ENCODE peak calls at places on chromosomes 12 and 14, in eight cellular contexts. K is HepG2, S is GM23338, U is K562, A is upper lobe of left lung, N is GM12878, G is HCT116, B is Panc1. X is an unnamed sample. For H3K4me1, the result is how much of the 10 kb centered on the place peaks cover.

GRCh38 chr12:4975574-4975973 is 65.9 kb downstream of the KCNA1 start:
- ATAC-seq in B (no peak), N (no peak), G (no peak), K (peak), A (peak), U (peak), S (peak), X (no peak)

GRCh38 chr14:77618381-77618780 is 1.9 kb upstream of the SPTLC2 start:
- ATAC-seq in K (no peak), B (no peak), S (no peak), G (no peak), A (no peak), U (no peak), N (no peak), X (no peak)

GRCh38 chr14:103626150-103626850 is 2.7 kb upstream of the KLC1 start:
- ATAC-seq in B (no peak), G (no peak), K (peak), S (no peak), U (no peak), N (no peak), A (no peak), X (no peak)

GRCh38 chr12:54125950-54126695 is 62.7 kb downstream of the SMUG1 start:
- ATAC-seq in G (no peak), K (peak), A (peak), N (peak), B (peak), U (peak), S (peak), X (peak)

GRCh38 chr12:46921048-46921753 is 95.4 kb upstream of the SLC38A4 start:
- ATAC-seq in A (no peak), G (no peak), K (peak), N (peak), U (no peak), S (no peak), B (no peak), X (no peak)

GRCh38 chr12:76698316-76698715 is 65.6 kb upstream of the ZDHHC17 start:
- ATAC-seq in S (no peak), U (no peak), G (no peak), N (no peak), A (no peak), B (no peak), K (no peak), X (no peak)

GRCh38 chr12:116370004-116370404 is 92.5 kb upstream of the MED13L start:
- ATAC-seq in A (peak), B (no peak), G (no peak), U (no peak), K (no peak), N (no peak), S (no peak), X (peak)

GRCh38 chr12:12622418-12622817 is 10.7 kb downstream of the CREBL2 start:
- ATAC-seq in B (no peak), U (no peak), S (no peak), N (peak), K (no peak), A (peak), G (no peak), X (no peak)

GRCh38 chr14:75138492-75138891 is 11.6 kb upstream of the NEK9 start:
- ATAC-seq in U (no peak), K (no peak), B (no peak), S (no peak), N (peak), A (peak), G (no peak), X (no peak)

GRCh38 chr12:68373836-68374314 is 41.7 kb upstream of the MDM1 start:
- ATAC-seq in K (no peak), G (no peak), S (no peak), B (peak), A (peak), N (peak), U (no peak), X (no peak)

GRCh38 chr12:53391667-53392244 is 11.8 kb downstream of the SP1 start:
- ATAC-seq in U (no peak), G (no peak), S (no peak), N (no peak), K (no peak), B (no peak), A (no peak), X (no peak)

GRCh38 chr12:132873724-132874123 is 13.7 kb downstream of the CHFR start:
- ATAC-seq in A (no peak), K (no peak), N (no peak), G (no peak), B (no peak), U (no peak), S (no peak), X (no peak)

GRCh38 chr14:85532981-85533820 is 3.3 kb downstream of the FLRT2 start:
- ATAC-seq in A (peak), U (no peak), S (peak), G (no peak), B (peak), N (no peak), K (peak), X (peak)

GRCh38 chr12:106978035-106978800 is 8.7 kb downstream of the MTERF2 start:
- ATAC-seq in A (no peak), K (no peak), U (peak), S (no peak), N (no peak), G (no peak), B (no peak), X (no peak)

GRCh38 chr14:33922125-33922524 is 28.7 kb downstream of the EGLN3 start:
- ATAC-seq in G (no peak), S (peak), A (no peak), N (no peak), U (no peak), K (no peak), B (no peak), X (no peak)

GRCh38 chr12:69682136-69682755 is 16.9 kb downstream of the BEST3 start:
- ATAC-seq in U (no peak), B (no peak), K (no peak), G (no peak), S (no peak), A (no peak), N (no peak), X (no peak)

GRCh38 chr14:67919259-67919658 is 99.7 kb downstream of the RAD51B start:
- ATAC-seq in K (no peak), A (no peak), S (no peak), G (no peak), B (no peak), N (no peak), U (no peak), X (no peak)

GRCh38 chr12:11601647-11602046 is 47.8 kb upstream of the ETV6 start:
- ATAC-seq in N (peak), B (no peak), S (no peak), G (no peak), K (no peak), A (no peak), U (no peak), X (no peak)

GRCh38 chr12:115404761-115405470 is 720.9 kb upstream of the TBX3 start:
- ATAC-seq in U (no peak), S (no peak), N (no peak), K (no peak), B (no peak), G (no peak), A (peak), X (no peak)

GRCh38 chr12:46893429-46893828 is 67.6 kb upstream of the SLC38A4 start:
- ATAC-seq in G (no peak), S (no peak), N (no peak), U (no peak), B (no peak), K (no peak), A (no peak), X (no peak)

GRCh38 chr14:65566820-65567522 is 154.4 kb downstream of the FUT8 start:
- ATAC-seq in G (no peak), N (peak), K (no peak), A (no peak), S (no peak), U (no peak), B (no peak), X (no peak)

GRCh38 chr14:67187210-67187609 is 2.0 kb upstream of the GARIN2 start:
- ATAC-seq in S (no peak), N (no peak), B (peak), G (peak), U (no peak), A (peak), K (peak), X (no peak)

GRCh38 chr14:93970967-93971634 is 5.3 kb downstream of the ASB2 start:
- ATAC-seq in N (peak), A (no peak), U (no peak), B (peak), K (peak), S (no peak), G (no peak), X (no peak)

GRCh38 chr12:12976366-12976765 is 23.7 kb downstream of the HEBP1 start:
- ATAC-seq in N (no peak), G (no peak), B (no peak), A (peak), S (no peak), U (no peak), K (no peak), X (peak)

GRCh38 chr12:18352312-18352711 is 91.0 kb downstream of the PIK3C2G start:
- ATAC-seq in A (no peak), B (no peak), K (no peak), U (no peak), S (no peak), G (no peak), N (no peak), X (no peak)

GRCh38 chr12:118166946-118167345 is 31.0 kb downstream of the PEBP1 start:
- ATAC-seq in K (no peak), B (no peak), G (no peak), S (no peak), U (no peak), N (peak), A (no peak), X (no peak)

GRCh38 chr12:70007687-70008086 is 182.7 kb downstream of the MYRFL start:
- ATAC-seq in B (no peak), U (no peak), K (no peak), A (no peak), N (no peak), G (no peak), S (no peak), X (no peak)

GRCh38 chr12:27711312-27711682 is 665 bp downstream of the MRPS35 start:
- ATAC-seq in B (peak), K (peak), U (peak), G (peak), A (peak), N (peak), S (peak), X (no peak)

GRCh38 chr14:66238969-66239368 is 247.2 kb upstream of the CCDC196 start:
- ATAC-seq in N (no peak), S (no peak), B (no peak), K (no peak), G (no peak), U (no peak), A (no peak), X (no peak)

GRCh38 chr12:22626429-22626828 is 1.5 kb downstream of the ETNK1 start:
- ATAC-seq in S (no peak), B (no peak), K (no peak), A (no peak), U (peak), N (peak), G (no peak), X (no peak)

GRCh38 chr12:71521125-71521524 is 81.5 kb downstream of the LGR5 start:
- ATAC-seq in G (no peak), S (no peak), B (no peak), K (no peak), U (no peak), A (no peak), N (no peak), X (no peak)

GRCh38 chr12:20646239-20646827 is 48.8 kb upstream of the SLCO1C1 start:
- ATAC-seq in G (peak), B (no peak), N (peak), A (peak), S (no peak), K (peak), U (no peak), X (peak)

GRCh38 chr14:92993302-92993701 is 70.4 kb downstream of the CHGA start:
- ATAC-seq in K (peak), S (no peak), N (no peak), B (no peak), A (peak), G (no peak), U (no peak), X (peak)

GRCh38 chr14:104152686-104153398 is 14.5 kb downstream of the KIF26A start:
- ATAC-seq in G (no peak), N (no peak), B (no peak), K (no peak), U (no peak), A (no peak), S (no peak), X (no peak)

GRCh38 chr14:34093878-34094277 is 143.0 kb upstream of the EGLN3 start:
- ATAC-seq in N (no peak), U (no peak), A (no peak), B (no peak), S (no peak), G (no peak), K (no peak), X (no peak)

DNA sequence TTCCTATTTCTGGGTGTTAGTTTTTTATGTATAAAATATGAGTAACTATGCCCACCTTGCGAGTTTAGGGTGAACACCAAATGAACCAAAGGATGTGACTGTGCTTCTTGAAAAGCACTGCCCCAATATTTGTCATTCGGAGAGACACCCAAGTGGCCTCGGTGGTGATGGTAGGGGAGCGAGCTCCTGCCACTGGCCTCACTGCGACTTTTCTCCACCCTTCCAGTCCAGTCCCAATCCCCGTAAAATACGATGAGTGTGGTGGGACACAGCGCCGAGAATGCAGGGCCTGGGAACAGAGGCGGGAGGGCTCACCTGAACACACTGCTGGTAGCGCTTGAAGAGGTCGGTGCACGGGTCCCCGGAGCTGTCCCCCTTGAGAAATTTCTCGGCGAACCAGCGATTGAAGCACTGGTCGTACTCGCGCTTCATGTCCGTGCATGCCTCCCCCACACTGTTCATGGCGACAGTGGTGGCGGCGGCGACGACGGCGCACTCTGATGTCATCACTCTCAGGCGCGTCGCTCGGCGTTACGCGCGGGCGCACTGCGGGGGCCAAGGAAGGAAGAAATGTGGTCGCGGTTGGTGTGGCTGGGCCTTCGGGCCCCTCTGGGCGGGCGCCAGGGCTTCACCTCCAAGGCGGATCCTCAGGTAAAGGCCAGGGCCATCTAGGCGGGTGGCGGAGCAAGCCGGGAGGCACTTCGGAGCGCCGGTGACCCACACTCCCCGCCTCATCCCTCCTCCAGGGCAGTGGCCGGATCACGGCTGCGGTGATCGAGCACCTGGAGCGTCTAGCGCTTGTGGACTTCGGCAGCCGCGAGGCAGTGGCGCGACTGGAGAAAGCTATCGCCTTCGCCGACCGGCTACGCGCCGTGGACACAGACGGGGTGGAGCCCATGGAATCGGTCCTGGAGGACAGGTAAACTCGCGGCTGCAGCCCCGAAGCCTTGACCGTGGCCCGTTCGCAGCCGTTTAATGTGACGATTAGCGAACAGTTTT is at the start of the genes GATC and TRIAP1:
- ATAC-seq in G (peak), U (peak), K (peak), N (peak), B (peak), S (peak), A (peak), X (peak)
- TF ChIP-seq POLR2AphosphoS5 in G (peak), U (peak), K (peak), N (peak), B (peak), S (peak), A (peak), X (peak)

DNA sequence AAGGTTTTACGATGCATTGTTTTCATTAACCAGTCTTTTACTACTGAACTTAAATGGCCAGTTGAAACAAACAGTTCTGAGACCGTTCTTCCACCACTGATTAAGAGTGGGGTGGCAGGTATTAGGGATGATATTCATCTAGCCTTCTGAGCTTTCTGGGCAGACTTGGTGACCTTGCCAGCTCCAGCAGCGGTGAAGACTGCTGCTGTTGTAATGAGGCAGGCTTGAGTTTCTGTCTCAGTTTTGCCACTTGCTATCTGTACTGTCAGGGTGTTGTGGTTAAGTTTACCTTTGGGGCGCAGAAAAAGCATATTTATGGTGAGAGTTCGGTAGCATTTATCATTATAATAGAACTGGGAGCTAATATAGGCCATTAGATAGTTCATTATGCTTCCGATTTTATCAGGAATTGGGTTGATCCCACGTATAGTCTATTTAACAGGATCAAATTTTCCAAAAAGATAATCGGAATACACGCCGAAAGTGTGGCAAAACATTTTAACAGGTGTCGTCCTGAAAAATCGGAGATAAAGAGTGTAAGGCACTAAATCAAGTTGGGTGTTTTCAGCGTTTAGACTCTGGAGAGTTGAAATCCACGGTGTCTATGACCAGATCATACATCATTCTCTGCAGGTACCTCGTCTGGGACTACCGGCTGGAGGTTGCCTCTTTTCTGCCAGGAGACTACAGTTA is 700 bp upstream of the NECAP1 start:
- ATAC-seq in G (no peak), A (peak), S (peak), B (peak), N (peak), U (peak), K (peak), X (no peak)
- H3K4me1 ChIP-seq in G (under half), A (under half), S (under half), B (under half), N (under half), U (under half), K (under half), X (under half)

GRCh38 chr12:6231359-6232268 is 31.4 kb downstream of the CD9 start:
- ATAC-seq in K (no peak), U (no peak), B (no peak), G (no peak), N (no peak), A (no peak), S (peak), X (no peak)

GRCh38 chr12:6229823-6230222 is 29.6 kb downstream of the CD9 start:
- ATAC-seq in N (no peak), U (no peak), S (no peak), B (no peak), G (no peak), A (peak), K (no peak), X (peak)

GRCh38 chr12:6228535-6229223 is 28.5 kb downstream of the CD9 start:
- ATAC-seq in N (no peak), U (no peak), K (no peak), A (no peak), B (no peak), S (no peak), G (peak), X (peak)

GRCh38 chr12:6229224-6229748 is 29.1 kb downstream of the CD9 start:
- ATAC-seq in N (no peak), S (no peak), B (no peak), A (peak), G (peak), K (no peak), U (no peak), X (no peak)

GRCh38 chr12:6230321-6231110 is 30.3 kb downstream of the CD9 start:
- ATAC-seq in K (peak), S (no peak), N (peak), A (peak), U (no peak), B (no peak), G (no peak), X (peak)
- TF ChIP-seq POLR2AphosphoS5 in K (peak), S (no peak), N (no peak), A (peak), U (no peak), B (no peak), G (no peak), X (peak)

DNA sequence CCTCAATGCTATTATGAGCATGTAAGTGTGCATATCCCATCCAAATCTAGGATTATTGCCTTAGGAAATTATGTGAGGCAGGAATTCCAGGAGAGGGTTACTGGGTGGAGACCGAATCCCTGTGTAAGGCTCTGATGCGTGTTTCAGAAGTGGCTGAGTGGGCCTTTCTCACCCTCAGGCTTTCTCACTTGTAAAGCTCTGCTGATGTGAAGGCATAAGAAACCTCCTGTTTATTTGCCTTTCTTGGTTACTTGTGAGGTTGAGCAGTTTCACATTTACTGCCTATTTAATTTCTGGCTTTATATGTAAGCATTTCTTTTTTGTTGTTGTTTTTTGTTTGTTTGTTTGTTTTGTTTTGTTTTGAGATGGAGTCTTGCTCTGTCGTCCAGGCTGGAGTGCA is 11.0 kb downstream of the IL31 start:
- ATAC-seq in S (no peak), U (no peak), N (no peak), A (no peak), B (no peak), G (no peak), K (no peak), X (no peak)
- H3K4me1 ChIP-seq in S (under half), U (under half), N (under half), A (under half), B (under half), G (under half), K (under half), X (under half)

GRCh38 chr14:102078344-102078743 is 8.5 kb downstream of the HSP90AA1 start:
- ATAC-seq in S (peak), A (no peak), N (no peak), U (peak), B (peak), G (peak), K (peak), X (no peak)

GRCh38 chr14:102079700-102079979 is 7.2 kb downstream of the HSP90AA1 start:
- ATAC-seq in B (no peak), A (no peak), K (no peak), U (peak), G (no peak), N (no peak), S (no peak), X (no peak)

GRCh38 chr14:102076793-102077759 is 9.8 kb downstream of the HSP90AA1 start:
- ATAC-seq in K (peak), G (peak), A (peak), B (peak), N (peak), U (peak), S (peak), X (no peak)

GRCh38 chr14:102080183-102081080 is 6.4 kb downstream of the HSP90AA1 start:
- ATAC-seq in U (peak), B (no peak), N (no peak), S (no peak), K (no peak), A (no peak), G (no peak), X (no peak)

GRCh38 chr14:102078840-102079699 is 7.8 kb downstream of the HSP90AA1 start:
- ATAC-seq in N (no peak), U (peak), G (no peak), S (no peak), B (peak), K (no peak), A (peak), X (no peak)
- TF ChIP-seq POLR2AphosphoS5 in N (peak), U (no peak), G (no peak), S (no peak), B (no peak), K (peak), A (no peak), X (no peak)